ENCODE peak calls at places on chromosomes 6 and 20, in seven cellular contexts. U is right atrium auricular region, W is PC-9, I is A549, F is choroid plexus epithelial cell, H is DND-41, P is fibroblast of lung. Z is an unnamed sample.

GRCh38 chr20:24650091-24650490 is 180.7 kb downstream of the SYNDIG1 start:
- DNase-seq in F (no peak), I (no peak), P (peak), H (no peak), U (no peak), W (no peak), Z (no peak)

GRCh38 chr20:7503501-7503900 is 436.8 kb downstream of the HAO1 start:
- DNase-seq in W (no peak), I (no peak), H (no peak), P (peak), U (no peak), F (no peak), Z (no peak)

GRCh38 chr6:37812835-37813234 is 6.7 kb upstream of the ZFAND3 start:
- DNase-seq in U (no peak), P (no peak), F (no peak), W (no peak), I (no peak), H (no peak), Z (no peak)

GRCh38 chr20:48951041-48951440 is 29.5 kb downstream of the ARFGEF2 start:
- DNase-seq in P (no peak), U (no peak), I (no peak), F (no peak), H (no peak), W (no peak), Z (no peak)

GRCh38 chr6:108734336-108734922 is 113.8 kb upstream of the ARMC2 start:
- DNase-seq in H (no peak), U (no peak), P (no peak), W (no peak), I (no peak), F (no peak), Z (no peak)

GRCh38 chr6:39379026-39379425 is 56.5 kb upstream of the KCNK16 start:
- DNase-seq in H (no peak), F (peak), P (no peak), U (no peak), I (no peak), W (no peak), Z (no peak)

GRCh38 chr20:34708621-34709043 is 4.5 kb downstream of the TP53INP2 start:
- DNase-seq in U (peak), H (peak), W (peak), P (peak), I (peak), F (peak), Z (no peak)

GRCh38 chr20:3248167-3248992 is 9.4 kb upstream of the SLC4A11 start:
- DNase-seq in F (peak), P (peak), I (no peak), W (peak), H (no peak), U (peak), Z (no peak)

GRCh38 chr6:21933351-21933750 is 339.8 kb downstream of the SOX4 start:
- DNase-seq in W (no peak), U (no peak), H (no peak), P (no peak), F (no peak), I (no peak), Z (no peak)

GRCh38 chr20:62362991-62363919 is 3.9 kb downstream of the LAMA5 start:
- DNase-seq in P (no peak), I (no peak), W (peak), U (no peak), F (no peak), H (no peak), Z (no peak)

GRCh38 chr6:38213275-38213674 is 393.7 kb downstream of the ZFAND3 start:
- DNase-seq in U (no peak), I (no peak), P (no peak), F (peak), H (no peak), W (no peak), Z (no peak)

GRCh38 chr20:8764289-8764962 is 304.5 kb upstream of the PLCB4 start:
- DNase-seq in U (no peak), W (no peak), H (no peak), I (no peak), P (no peak), F (peak), Z (no peak)

GRCh38 chr6:32885698-32886286 is 31.8 kb downstream of the PSMB9 start:
- DNase-seq in P (peak), U (no peak), I (peak), H (no peak), F (peak), W (no peak), Z (no peak)

GRCh38 chr6:53115741-53116140 is 32.9 kb downstream of the GCM1 start:
- DNase-seq in W (no peak), H (no peak), I (no peak), U (no peak), P (no peak), F (no peak), Z (no peak)

GRCh38 chr6:134347916-134348805 is 30.2 kb upstream of the SGK1 start:
- DNase-seq in P (peak), W (no peak), U (peak), F (peak), I (no peak), H (no peak), Z (no peak)

GRCh38 chr20:58020656-58021454 is 207.6 kb downstream of the ANKRD60 start:
- DNase-seq in H (no peak), P (peak), W (no peak), U (no peak), F (no peak), I (no peak), Z (no peak)

GRCh38 chr6:5208039-5208438 is 52.7 kb downstream of the LYRM4 start:
- DNase-seq in I (no peak), H (no peak), W (no peak), U (no peak), P (no peak), F (peak), Z (peak)

GRCh38 chr6:5422321-5422915 is 161.1 kb downstream of the FARS2 start:
- DNase-seq in F (peak), U (no peak), H (peak), I (no peak), P (peak), W (peak), Z (no peak)

GRCh38 chr20:46362931-46363872 is 43.2 kb downstream of the ELMO2 start:
- DNase-seq in I (no peak), P (no peak), W (no peak), H (no peak), F (no peak), U (no peak), Z (peak)

GRCh38 chr6:131954775-131955107 is 3.6 kb upstream of the CCN2 start:
- DNase-seq in U (peak), P (peak), F (peak), I (peak), H (no peak), W (peak), Z (no peak)

GRCh38 chr6:106519460-106520394 is 109.6 kb downstream of the RTN4IP1 start:
- DNase-seq in F (peak), U (no peak), H (peak), I (peak), W (peak), P (peak), Z (peak)

GRCh38 chr6:44708208-44708607 is 320.7 kb downstream of the CDC5L start:
- DNase-seq in W (no peak), H (no peak), F (no peak), P (no peak), U (no peak), I (no peak), Z (no peak)

GRCh38 chr20:23278172-23278571 is 72.4 kb upstream of the NXT1 start:
- DNase-seq in H (no peak), F (no peak), U (no peak), W (no peak), I (no peak), P (no peak), Z (no peak)

GRCh38 chr20:11791316-11792228 is 126.1 kb upstream of the BTBD3 start:
- DNase-seq in H (no peak), P (no peak), W (peak), F (no peak), U (no peak), I (no peak), Z (no peak)

GRCh38 chr6:116018976-116019375 is 41.7 kb downstream of the FRK start:
- DNase-seq in I (no peak), U (no peak), W (no peak), P (peak), H (no peak), F (no peak), Z (no peak)

GRCh38 chr6:116020738-116021137 is 40.0 kb downstream of the FRK start:
- DNase-seq in U (no peak), F (no peak), H (no peak), P (no peak), I (no peak), W (no peak), Z (no peak)

GRCh38 chr6:116019428-116019827 is 41.3 kb downstream of the FRK start:
- DNase-seq in W (no peak), F (no peak), I (no peak), P (no peak), U (no peak), H (no peak), Z (no peak)

GRCh38 chr6:116025405-116025804 is 35.3 kb downstream of the FRK start:
- DNase-seq in H (no peak), W (no peak), F (no peak), U (no peak), I (no peak), P (no peak), Z (no peak)

GRCh38 chr6:116022841-116023380 is 37.8 kb downstream of the FRK start:
- DNase-seq in I (no peak), H (no peak), P (no peak), F (no peak), U (no peak), W (no peak), Z (no peak)
- H3K4me3 ChIP-seq in I (no peak), H (no peak), P (no peak), F (no peak), U (no peak), W (no peak), Z (no peak)

GRCh38 chr6:61887425-61887824 is 398.6 kb downstream of the KHDRBS2 start:
- DNase-seq in F (peak), H (no peak), U (no peak), P (no peak), W (no peak), I (no peak), Z (no peak)

DNA sequence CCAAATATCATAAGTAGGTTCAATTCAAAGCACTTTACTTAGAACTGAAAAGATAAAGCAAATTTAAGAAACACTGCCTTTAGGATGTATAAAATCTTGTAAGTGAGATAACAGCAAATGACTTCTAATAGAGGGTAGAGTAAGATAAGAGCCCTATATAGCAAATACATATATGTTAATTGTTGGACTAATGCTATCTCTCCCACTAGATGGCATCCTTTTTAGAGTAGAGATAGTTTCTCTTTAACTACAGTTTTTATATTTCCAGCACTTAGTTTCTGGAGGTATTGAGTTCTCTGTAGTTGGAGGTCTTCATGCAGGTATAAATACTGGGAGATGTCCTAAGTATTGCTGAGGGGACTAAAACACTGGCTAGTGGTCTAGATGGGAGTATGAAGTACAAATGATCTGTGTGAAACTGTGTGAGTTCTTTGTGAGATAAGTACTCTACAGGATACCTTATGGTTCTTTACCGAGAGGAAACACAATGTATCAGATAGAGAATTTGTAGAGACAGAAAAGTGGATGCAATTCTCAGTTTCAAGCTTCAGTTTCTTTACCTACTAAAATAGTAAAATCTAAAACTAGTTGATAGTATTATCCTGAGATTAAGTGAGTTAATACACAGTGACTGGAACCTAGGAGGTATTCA is 399.3 kb downstream of the KHDRBS2 start:
- DNase-seq in F (no peak), W (no peak), H (no peak), I (no peak), U (no peak), P (no peak), Z (no peak)
- TF ChIP-seq CTCF in F (no peak), W (no peak), H (peak), I (no peak), U (no peak), P (no peak), Z (no peak)

GRCh38 chr6:17277256-17277655 is 3.9 kb upstream of the RBM24 start:
- DNase-seq in P (peak), W (no peak), U (no peak), F (no peak), I (no peak), H (no peak), Z (no peak)
- H3K4me3 ChIP-seq in P (no peak), W (no peak), U (no peak), F (no peak), I (no peak), H (no peak), Z (no peak)

GRCh38 chr6:168381726-168382458 is 59.1 kb upstream of the SMOC2 start:
- DNase-seq in W (no peak), U (no peak), F (no peak), H (no peak), I (no peak), P (no peak), Z (no peak)
- TF ChIP-seq CTCF in W (no peak), U (no peak), F (no peak), H (no peak), I (no peak), P (no peak), Z (no peak)

GRCh38 chr6:119343573-119344146 is 5.9 kb downstream of the MAN1A1 start:
- DNase-seq in F (no peak), I (no peak), U (no peak), H (no peak), P (no peak), W (no peak), Z (no peak)
- H3K4me3 ChIP-seq in F (no peak), I (no peak), U (no peak), H (no peak), P (no peak), W (no peak), Z (no peak)

DNA sequence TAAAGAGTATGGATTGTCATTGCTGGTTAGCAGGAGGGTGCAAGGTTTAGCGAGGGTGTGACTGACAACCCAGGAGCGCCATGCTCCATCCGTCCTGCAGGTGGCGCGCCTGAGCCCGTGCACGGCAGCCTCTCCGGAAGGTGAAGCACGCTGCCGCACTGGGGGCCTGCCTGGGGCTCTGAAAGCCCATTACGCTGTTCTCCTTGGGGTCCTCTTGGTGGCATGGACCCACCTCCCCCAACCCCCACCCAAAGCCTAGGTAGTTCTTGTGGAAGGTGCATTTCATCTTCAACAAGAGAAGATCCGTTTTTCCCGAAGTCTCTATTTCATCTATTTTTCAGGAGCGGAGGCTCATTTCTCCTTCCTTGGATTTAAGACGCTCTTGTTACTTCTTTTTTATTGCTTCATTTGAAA is 197.4 kb upstream of the KCNG1 start:
- DNase-seq in U (no peak), F (peak), H (peak), W (peak), I (peak), P (no peak), Z (peak)
- TF ChIP-seq CTCF in U (peak), F (peak), H (peak), W (peak), I (peak), P (peak), Z (peak)

Z was measured in HL-60.